ENCODE peak calls at places on chromosomes 3 and 15, in six cellular contexts. One of them, this sample, is unnamed.

GRCh38 chr3:128080323-128080898 is 28.2 kb downstream of the SEC61A1 start:
- DNase-seq in cardiac muscle cell: peak
- DNase-seq in Ammon's horn: no peak
- DNase-seq in substantia nigra: no peak
- DNase-seq in T-helper 2 cell: no peak
- DNase-seq in breast epithelium: no peak
- DNase-seq in this sample: peak

GRCh38 chr15:62125763-62126162 is 39.3 kb downstream of the C2CD4B start:
- DNase-seq in cardiac muscle cell: peak
- DNase-seq in Ammon's horn: no peak
- DNase-seq in substantia nigra: no peak
- DNase-seq in T-helper 2 cell: no peak
- DNase-seq in breast epithelium: no peak
- DNase-seq in this sample: peak

GRCh38 chr15:42107483-42107882 is 13.1 kb upstream of the PLA2G4D start:
- DNase-seq in cardiac muscle cell: no peak
- DNase-seq in Ammon's horn: peak
- DNase-seq in substantia nigra: no peak
- DNase-seq in T-helper 2 cell: no peak
- DNase-seq in breast epithelium: no peak
- DNase-seq in this sample: no peak

GRCh38 chr15:52780172-52780980 is 9.8 kb downstream of the ONECUT1 start:
- DNase-seq in cardiac muscle cell: peak
- DNase-seq in Ammon's horn: peak
- DNase-seq in substantia nigra: peak
- DNase-seq in T-helper 2 cell: peak
- DNase-seq in breast epithelium: no peak
- DNase-seq in this sample: peak

GRCh38 chr3:126202281-126203079 is 22.1 kb upstream of the ALDH1L1 start:
- DNase-seq in cardiac muscle cell: no peak
- DNase-seq in Ammon's horn: no peak
- DNase-seq in substantia nigra: no peak
- DNase-seq in T-helper 2 cell: no peak
- DNase-seq in breast epithelium: no peak
- DNase-seq in this sample: no peak

GRCh38 chr3:101255441-101255840 is 64.9 kb downstream of the IMPG2 start:
- DNase-seq in cardiac muscle cell: no peak
- DNase-seq in Ammon's horn: no peak
- DNase-seq in substantia nigra: no peak
- DNase-seq in T-helper 2 cell: no peak
- DNase-seq in breast epithelium: no peak
- DNase-seq in this sample: no peak

GRCh38 chr3:106068386-106068785 is 199.6 kb upstream of the CBLB start:
- DNase-seq in cardiac muscle cell: no peak
- DNase-seq in Ammon's horn: no peak
- DNase-seq in substantia nigra: no peak
- DNase-seq in T-helper 2 cell: no peak
- DNase-seq in breast epithelium: no peak
- DNase-seq in this sample: no peak

GRCh38 chr3:28916713-28917499 is 364.0 kb upstream of the RBMS3 start:
- DNase-seq in cardiac muscle cell: peak
- DNase-seq in Ammon's horn: peak
- DNase-seq in substantia nigra: peak
- DNase-seq in T-helper 2 cell: no peak
- DNase-seq in breast epithelium: peak
- DNase-seq in this sample: peak

GRCh38 chr15:63805993-63806980 is 27.5 kb downstream of the HERC1 start:
- DNase-seq in cardiac muscle cell: no peak
- DNase-seq in Ammon's horn: peak
- DNase-seq in substantia nigra: no peak
- DNase-seq in T-helper 2 cell: no peak
- DNase-seq in breast epithelium: no peak
- DNase-seq in this sample: no peak

GRCh38 chr15:92510163-92510882 is 116.6 kb downstream of the ST8SIA2 start:
- DNase-seq in cardiac muscle cell: no peak
- DNase-seq in Ammon's horn: no peak
- DNase-seq in substantia nigra: no peak
- DNase-seq in T-helper 2 cell: no peak
- DNase-seq in breast epithelium: no peak
- DNase-seq in this sample: peak

GRCh38 chr3:48899298-48899697 is 616 bp upstream of the SLC25A20 start:
- DNase-seq in cardiac muscle cell: peak
- DNase-seq in Ammon's horn: no peak
- DNase-seq in substantia nigra: no peak
- DNase-seq in T-helper 2 cell: peak
- DNase-seq in breast epithelium: no peak
- DNase-seq in this sample: no peak

This sample was measured in AG08395.